ENCODE peak calls at places on chromosomes 11 and 22, in seven cellular contexts. L is NCI-H2171 treated with DMSO at 0.1 percent for 48 hours; A is HTR-8/SVneo; T is T-helper 9 cell; V is stimulated activated CD8-positive, alpha-beta memory T cell treated with anti-CD3 and anti-CD28 coated beads, Interleukin-2, amount 100 ng/mL, for 1 hour; M is amygdala; Y is CD8-positive, alpha-beta memory T cell. I is an unnamed sample.

GRCh38 chr11:8229299-8230177 is 34.1 kb downstream of the LMO1 start:
- DNase-seq in V (no peak), A (no peak), L (peak; percentile 79), T (no peak), Y (no peak), M (no peak), I (no peak)

GRCh38 chr22:29470159-29470855 is 9.7 kb upstream of the NEFH start:
- DNase-seq in L (peak; percentile 77), T (peak; percentile 62), A (peak; percentile 70), V (peak; percentile 26), M (peak; percentile 17), Y (peak; percentile 54), I (peak; percentile 50)

GRCh38 chr11:74696488-74696887 is 34.7 kb downstream of the CHRDL2 start:
- DNase-seq in L (no peak), V (no peak), T (no peak), Y (no peak), M (no peak), A (no peak), I (no peak)

GRCh38 chr11:70536051-70536877 is 137.9 kb downstream of the CTTN start:
- DNase-seq in L (no peak), A (no peak), M (no peak), V (no peak), Y (no peak), T (no peak), I (no peak)

GRCh38 chr11:131580466-131580865 is 210.1 kb downstream of the NTM start:
- DNase-seq in L (no peak), A (no peak), Y (no peak), M (no peak), V (no peak), T (no peak), I (no peak)

GRCh38 chr11:129951201-129951882 is 51.3 kb downstream of the PRDM10 start:
- DNase-seq in L (peak; percentile 23), A (no peak), T (no peak), V (no peak), Y (no peak), M (no peak), I (no peak)

GRCh38 chr11:106398396-106399074 is 321.1 kb downstream of the AASDHPPT start:
- DNase-seq in L (no peak), Y (no peak), A (no peak), V (no peak), M (no peak), T (no peak), I (no peak)

GRCh38 chr11:116217006-116217405 is 555.8 kb downstream of the BUD13 start:
- DNase-seq in V (no peak), T (no peak), Y (no peak), A (no peak), M (no peak), L (peak; percentile 39), I (peak; percentile 66)

GRCh38 chr11:850777-851762 is 8.4 kb downstream of the TSPAN4 start:
- DNase-seq in A (no peak), T (no peak), M (no peak), Y (no peak), L (no peak), V (no peak), I (no peak)